ENCODE peak calls at places on chromosome X, in seven cellular contexts. U is GM12878, I is HCT116, S is H1, R is K562, T is SK-N-SH, M is HepG2. C is an unnamed sample.

GRCh38 chrX:99091459-99091858 is 1318.6 kb downstream of the PCDH19 start:
- DNase-seq in U (no peak), I (no peak), S (no peak), R (no peak), T (no peak), M (no peak), C (no peak)

GRCh38 chrX:85111347-85111746 is 107.7 kb downstream of the APOOL start:
- DNase-seq in U (no peak), I (no peak), S (no peak), R (peak; percentile 11), T (peak; percentile 4), M (no peak), C (no peak)

GRCh38 chrX:113868169-113868568 is 715.7 kb upstream of the HTR2C start:
- DNase-seq in U (no peak), I (no peak), S (no peak), R (peak; percentile 6), T (peak; percentile 4), M (no peak), C (no peak)

GRCh38 chrX:15856580-15856979 is 2.0 kb upstream of the AP1S2 start:
- DNase-seq in U (no peak), I (no peak), S (no peak), R (no peak), T (no peak), M (no peak), C (no peak)

GRCh38 chrX:45668686-45669443 is 468.2 kb upstream of the DIPK2B start:
- DNase-seq in U (no peak), I (peak; percentile 78), S (no peak), R (no peak), T (no peak), M (no peak), C (no peak)

GRCh38 chrX:68508799-68509198 is 9.9 kb downstream of the YIPF6 start:
- DNase-seq in U (no peak), I (no peak), S (no peak), R (peak; percentile 16), T (no peak), M (no peak), C (no peak)

GRCh38 chrX:69919749-69920148 is 130.0 kb downstream of the AWAT2 start:
- DNase-seq in U (no peak), I (no peak), S (no peak), R (no peak), T (no peak), M (peak; percentile 0), C (no peak)

GRCh38 chrX:120857240-120857639 is 18.4 kb downstream of the CT47B1 start:
- DNase-seq in U (no peak), I (peak; percentile 7), S (peak; percentile 29), R (no peak), T (no peak), M (no peak), C (peak; percentile 36)

GRCh38 chrX:16185725-16186136 is 18.4 kb downstream of the MAGEB17 start:
- DNase-seq in U (peak; percentile 27), I (peak; percentile 54), S (no peak), R (peak; percentile 8), T (no peak), M (no peak), C (no peak)

GRCh38 chrX:49053223-49054072 is 5.4 kb upstream of the CCDC120 start:
- DNase-seq in U (no peak), I (no peak), S (no peak), R (peak; percentile 78), T (peak; percentile 90), M (peak; percentile 45), C (peak; percentile 64)

GRCh38 chrX:1336331-1337143 is at the start of gene IL3RA:
- DNase-seq in U (peak; percentile 52), I (no peak), S (no peak), R (no peak), T (no peak), M (no peak), C (no peak)

GRCh38 chrX:23901065-23901464 is 6.7 kb downstream of the APOO start:
- DNase-seq in U (no peak), I (peak; percentile 73), S (no peak), R (no peak), T (no peak), M (peak; percentile 51), C (peak; percentile 80)

GRCh38 chrX:47176101-47176740 is 17.4 kb upstream of the UBA1 start:
- DNase-seq in U (no peak), I (no peak), S (no peak), R (no peak), T (no peak), M (no peak), C (no peak)

GRCh38 chrX:112849010-112849409 is 8.4 kb upstream of the AMOT start:
- DNase-seq in U (no peak), I (no peak), S (no peak), R (no peak), T (peak; percentile 30), M (no peak), C (no peak)

GRCh38 chrX:72100824-72101351 is 30.8 kb downstream of the RTL5 start:
- DNase-seq in U (peak; percentile 70), I (no peak), S (no peak), R (no peak), T (no peak), M (no peak), C (no peak)

GRCh38 chrX:101986571-101986970 is 54.7 kb upstream of the ZMAT1 start:
- DNase-seq in U (no peak), I (no peak), S (no peak), R (no peak), T (no peak), M (no peak), C (no peak)

GRCh38 chrX:119647552-119648420 is 41.6 kb upstream of the NKRF start:
- DNase-seq in U (peak; percentile 98), I (no peak), S (no peak), R (no peak), T (no peak), M (no peak), C (no peak)

GRCh38 chrX:46319750-46320149 is 225.5 kb downstream of the ZNF674 start:
- DNase-seq in U (no peak), I (no peak), S (no peak), R (no peak), T (no peak), M (peak; percentile 61), C (no peak)

GRCh38 chrX:136710324-136710951 is 62.5 kb downstream of the CD40LG start:
- DNase-seq in U (no peak), I (no peak), S (no peak), R (no peak), T (no peak), M (no peak), C (no peak)

GRCh38 chrX:13074297-13075262 is 30.2 kb upstream of the FAM9C start:
- DNase-seq in U (peak; percentile 84), I (no peak), S (no peak), R (no peak), T (no peak), M (no peak), C (no peak)

GRCh38 chrX:101682723-101683122 is 23.1 kb upstream of the ARMCX2 start:
- DNase-seq in U (no peak), I (no peak), S (no peak), R (no peak), T (no peak), M (no peak), C (no peak)

GRCh38 chrX:2714551-2714950 is 23.5 kb downstream of the CD99 start:
- DNase-seq in U (no peak), I (no peak), S (no peak), R (no peak), T (no peak), M (no peak), C (no peak)

GRCh38 chrX:48475774-48476577 is at the start of gene FTSJ1:
- DNase-seq in U (peak; percentile 79), I (peak; percentile 78), S (no peak), R (peak; percentile 81), T (peak; percentile 84), M (peak; percentile 76), C (peak; percentile 90)

GRCh38 chrX:101357166-101357795 is 8.7 kb upstream of the TIMM8A start:
- DNase-seq in U (no peak), I (peak; percentile 18), S (no peak), R (peak; percentile 17), T (no peak), M (no peak), C (peak; percentile 23)

GRCh38 chrX:30270639-30271038 is 23.7 kb downstream of the MAGEB1 start:
- DNase-seq in U (no peak), I (no peak), S (no peak), R (no peak), T (no peak), M (no peak), C (no peak)
- TF ChIP-seq JUND in U (no peak), I (no peak), S (no peak), R (no peak), T (no peak), M (no peak), C (no peak)

DNA sequence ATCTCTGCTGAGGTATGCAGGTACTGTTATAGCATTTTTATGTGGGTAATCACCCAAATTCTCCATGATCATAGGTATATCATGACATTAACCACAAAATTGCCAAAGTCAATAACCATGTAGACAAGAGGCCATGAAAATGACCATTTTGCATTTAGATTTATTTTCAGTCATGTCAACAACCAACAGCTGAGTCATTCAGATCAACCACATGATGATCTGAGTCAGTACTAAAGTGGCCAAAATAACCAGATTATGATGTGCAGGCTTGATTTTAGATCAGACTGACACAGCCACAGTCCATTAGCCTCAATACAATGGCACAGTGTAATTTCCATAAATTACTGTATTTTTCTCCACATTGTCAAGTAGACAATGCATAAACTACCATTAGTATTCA is 240.5 kb downstream of the GRIA3 start:
- DNase-seq in U (peak; percentile 52), I (no peak), S (no peak), R (no peak), T (no peak), M (no peak), C (no peak)
- TF ChIP-seq JUND in U (peak; percentile 64), I (no peak), S (no peak), R (no peak), T (peak; percentile 56), M (no peak), C (no peak)

DNA sequence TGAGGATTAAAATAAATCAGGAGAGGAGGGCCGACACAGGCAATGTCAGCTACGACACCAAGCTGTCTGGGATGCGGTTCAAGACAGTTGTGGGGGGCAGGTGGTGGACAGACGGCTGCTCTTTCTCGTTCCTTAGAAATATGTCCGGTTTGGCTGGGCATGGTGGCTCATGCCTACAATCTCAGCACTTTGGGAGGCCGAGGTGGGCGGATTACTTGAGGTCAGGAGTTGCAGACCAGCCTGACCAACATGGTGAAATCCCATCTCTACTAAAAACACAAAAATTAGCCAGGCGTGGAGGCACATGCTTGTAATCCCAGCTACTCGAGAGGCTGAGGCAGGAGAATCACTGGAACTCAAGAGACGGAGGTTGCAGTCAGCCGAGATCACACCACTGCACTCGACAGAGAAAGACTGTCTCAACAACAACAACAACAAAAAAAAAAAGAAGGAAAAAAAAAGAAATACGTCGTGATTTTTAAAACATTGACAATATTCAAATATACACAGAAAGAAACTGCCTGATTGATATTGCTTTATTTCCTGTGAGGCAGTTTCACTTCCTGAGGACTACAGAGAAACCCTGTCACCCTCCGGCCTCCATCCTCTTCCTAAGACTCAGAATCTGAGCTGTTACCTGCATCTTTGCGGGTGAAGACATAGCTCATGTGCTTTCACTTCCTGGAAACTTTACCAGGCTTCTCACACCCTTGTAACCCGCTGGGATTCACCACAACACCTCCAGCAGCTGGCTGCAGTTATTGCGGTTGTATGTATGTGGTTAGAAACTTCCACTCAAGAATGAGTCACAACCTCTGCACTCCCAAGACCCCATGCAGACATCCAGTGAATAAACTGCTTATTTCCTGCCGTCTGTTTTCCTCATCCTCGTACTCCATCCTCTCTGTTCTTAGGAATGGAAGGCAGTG is 63.8 kb upstream of the STS start:
- DNase-seq in U (peak; percentile 84), I (peak; percentile 23), S (no peak), R (no peak), T (no peak), M (no peak), C (no peak)
- TF ChIP-seq JUND in U (no peak), I (no peak), S (no peak), R (no peak), T (peak; percentile 83), M (no peak), C (no peak)

GRCh38 chrX:35890699-35891098 is 28.8 kb upstream of the CFAP47 start:
- DNase-seq in U (no peak), I (no peak), S (peak; percentile 10), R (peak; percentile 7), T (peak; percentile 38), M (peak; percentile 46), C (peak; percentile 6)
- TF ChIP-seq JUND in U (no peak), I (no peak), S (no peak), R (no peak), T (no peak), M (no peak), C (no peak)